ENCODE peak calls at places on chromosome 15, in four cellular contexts. B is Calu3, I is MM.1S, U is bronchial epithelial cell. G is an unnamed sample.

GRCh38 chr15:59200560-59200959 is 6.1 kb upstream of the LDHAL6B start:
- DNase-seq in U (peak), B (no peak), I (no peak), G (no peak)

GRCh38 chr15:31377030-31377429 is 50.4 kb downstream of the KLF13 start:
- DNase-seq in U (no peak), B (no peak), I (no peak), G (no peak)

GRCh38 chr15:88447206-88447605 is 20.0 kb downstream of the MRPL46 start:
- DNase-seq in I (no peak), B (no peak), U (no peak), G (no peak)

GRCh38 chr15:77710171-77710570 is 77.5 kb upstream of the LINGO1 start:
- DNase-seq in B (no peak), U (no peak), I (no peak), G (no peak)

GRCh38 chr15:41675337-41675736 is 15.1 kb downstream of the MGA start:
- DNase-seq in B (no peak), U (no peak), I (no peak), G (no peak)

GRCh38 chr15:39447431-39447830 is 133.4 kb upstream of the THBS1 start:
- DNase-seq in U (no peak), I (no peak), B (no peak), G (no peak)

GRCh38 chr15:40891810-40892448 is 2.3 kb upstream of the VPS18 start:
- DNase-seq in B (peak), I (peak), U (peak), G (no peak)

GRCh38 chr15:87881001-87881400 is 375.5 kb downstream of the NTRK3 start:
- DNase-seq in B (no peak), I (no peak), U (no peak), G (no peak)

GRCh38 chr15:63933522-63933921 is 99.8 kb upstream of the HERC1 start:
- DNase-seq in B (no peak), I (no peak), U (peak), G (no peak)

GRCh38 chr15:92653836-92654524 is 1.6 kb downstream of the FAM174B start:
- DNase-seq in B (no peak), U (no peak), I (peak), G (no peak)

GRCh38 chr15:79168922-79169322 is 78.3 kb upstream of the RASGRF1 start:
- DNase-seq in U (peak), B (peak), I (no peak), G (no peak)

GRCh38 chr15:98799991-98800390 is 151.7 kb downstream of the IGF1R start:
- DNase-seq in I (no peak), B (no peak), U (no peak), G (no peak)

GRCh38 chr15:92391640-92392039 is 2.0 kb upstream of the ST8SIA2 start:
- DNase-seq in I (peak), U (peak), B (peak), G (no peak)

GRCh38 chr15:76058714-76059319 is 968 bp upstream of the TMEM266 start:
- DNase-seq in U (peak), B (peak), I (peak), G (no peak)

GRCh38 chr15:94059188-94059587 is 172.2 kb upstream of the MCTP2 start:
- DNase-seq in U (no peak), I (no peak), B (no peak), G (no peak)

GRCh38 chr15:65556622-65557021 is 26.4 kb downstream of the HACD3 start:
- DNase-seq in U (no peak), B (no peak), I (no peak), G (no peak)

GRCh38 chr15:39887211-39887610 is 32.9 kb downstream of the GPR176 start:
- DNase-seq in B (no peak), U (no peak), I (no peak), G (no peak)

GRCh38 chr15:62474771-62475124 is 309.7 kb upstream of the C2CD4B start:
- DNase-seq in I (no peak), U (no peak), B (no peak), G (no peak)

GRCh38 chr15:97759363-97759762 is 201.1 kb upstream of the ARRDC4 start:
- DNase-seq in U (peak), B (no peak), I (no peak), G (no peak)

GRCh38 chr15:77033729-77034619 is 36.9 kb downstream of the TSPAN3 start:
- DNase-seq in U (no peak), I (no peak), B (no peak), G (no peak)

GRCh38 chr15:25543156-25543555 is 104.3 kb upstream of the UBE3A start:
- DNase-seq in I (no peak), U (peak), B (no peak), G (no peak)

GRCh38 chr15:76976572-76977270 is 18.2 kb upstream of the PSTPIP1 start:
- DNase-seq in I (no peak), U (no peak), B (no peak), G (no peak)

GRCh38 chr15:77036537-77037474 is 34.1 kb downstream of the TSPAN3 start:
- DNase-seq in I (no peak), B (no peak), U (no peak), G (no peak)

GRCh38 chr15:91970142-91970541 is 116.6 kb downstream of the SLCO3A1 start:
- DNase-seq in I (no peak), U (no peak), B (no peak), G (no peak)

GRCh38 chr15:76346666-76347506 is 10.3 kb downstream of the ISL2 start:
- DNase-seq in I (no peak), B (no peak), U (no peak), G (no peak)

GRCh38 chr15:87477759-87478687 is 778.5 kb downstream of the NTRK3 start:
- DNase-seq in I (no peak), B (peak), U (peak), G (no peak)

GRCh38 chr15:88654430-88655102 is 15.8 kb downstream of the ISG20 start:
- DNase-seq in U (no peak), I (no peak), B (no peak), G (no peak)

DNA sequence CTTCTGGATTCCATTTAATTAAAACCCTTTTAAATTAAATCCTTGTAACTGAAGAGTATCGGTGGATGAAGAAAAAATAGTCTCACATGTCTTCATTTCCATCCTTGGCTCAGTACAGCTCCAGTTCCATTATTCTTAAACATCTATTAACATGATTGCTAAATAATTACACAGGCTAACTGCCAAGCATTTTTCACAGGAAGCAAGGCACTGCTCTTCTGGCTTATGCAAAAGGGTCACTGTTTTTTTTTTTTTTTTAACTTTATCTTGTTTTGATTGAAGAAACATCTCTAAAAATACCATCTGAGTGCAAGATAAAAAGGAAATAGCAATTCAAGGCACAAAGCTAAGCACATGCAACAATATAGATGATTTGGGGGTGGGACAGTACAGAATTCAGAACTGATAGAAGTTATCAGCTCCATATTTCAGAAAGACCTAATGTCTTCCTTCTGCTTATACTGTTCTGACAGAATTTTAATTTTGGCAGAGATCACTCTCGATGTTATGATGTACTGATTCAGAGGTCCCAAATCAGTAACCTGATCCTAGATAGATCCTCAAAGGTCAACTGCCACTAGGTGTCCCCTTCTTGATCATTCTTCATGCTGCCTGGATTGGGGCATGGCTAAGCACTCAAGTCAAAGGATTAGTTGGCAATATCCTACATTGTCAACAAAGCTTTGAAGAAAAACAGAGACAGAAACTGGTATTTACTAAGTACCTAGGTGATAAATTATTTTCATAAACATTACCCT is 57.8 kb upstream of the ACTC1 start:
- DNase-seq in B (no peak), I (no peak), U (peak), G (no peak)
- TF ChIP-seq CTCF in B (no peak), I (no peak), U (no peak), G (peak)

GRCh38 chr15:74034206-74034755 is 39.8 kb downstream of the PML start:
- DNase-seq in B (no peak), U (no peak), I (no peak), G (no peak)

GRCh38 chr15:74037171-74038117 is 42.9 kb downstream of the PML start:
- DNase-seq in B (no peak), U (no peak), I (no peak), G (no peak)

GRCh38 chr15:74035121-74035829 is 40.8 kb downstream of the PML start:
- DNase-seq in I (no peak), U (no peak), B (no peak), G (no peak)

GRCh38 chr15:74038707-74039655 is 43.4 kb downstream of the GOLGA6A start:
- DNase-seq in U (peak), B (no peak), I (no peak), G (peak)

DNA sequence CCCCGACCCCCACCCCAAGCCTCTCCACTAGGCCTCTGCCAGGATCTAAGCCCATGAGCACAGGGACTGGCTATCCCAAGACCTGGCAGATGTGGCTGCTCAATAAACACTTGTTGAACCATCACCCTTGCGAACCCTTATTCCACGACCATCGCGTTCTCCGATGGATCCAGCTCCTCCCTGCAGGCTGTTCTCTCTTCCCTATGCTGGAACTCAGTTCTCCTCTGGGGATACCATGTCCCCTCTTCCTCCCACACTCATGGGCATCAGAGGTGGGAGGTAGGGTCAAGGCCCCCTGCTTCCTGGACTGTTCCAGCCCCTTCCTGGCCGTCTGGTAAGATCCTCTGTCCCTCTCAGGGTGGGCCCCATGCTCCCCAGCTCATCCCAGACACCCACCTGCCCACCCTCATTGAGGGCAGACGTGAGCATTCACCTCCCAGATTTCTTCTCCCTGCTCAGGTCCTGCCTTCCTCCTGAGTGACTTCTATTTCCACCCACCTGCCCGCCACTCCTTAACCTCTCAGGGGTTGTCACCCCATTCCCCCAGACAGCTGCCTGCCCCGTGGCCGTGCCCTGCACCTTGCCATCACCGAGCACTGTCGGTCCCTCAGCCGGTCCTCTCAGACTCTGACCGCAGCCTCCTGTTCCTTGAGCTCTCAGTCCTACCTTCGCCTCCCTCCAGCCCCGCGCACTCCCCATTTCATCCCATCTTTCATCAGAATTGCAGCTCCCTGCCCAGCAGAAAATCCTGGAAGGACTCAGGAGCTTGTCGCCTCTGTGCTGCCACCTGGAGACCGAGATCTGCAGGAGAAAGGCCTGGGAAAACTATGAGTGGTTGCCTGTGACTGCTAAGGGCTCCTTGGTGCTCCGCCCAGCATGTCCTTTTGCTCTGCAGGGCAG is 42.0 kb downstream of the PML start:
- DNase-seq in B (peak), U (peak), I (no peak), G (peak)
- TF ChIP-seq CTCF in B (peak), U (peak), I (peak), G (peak)

GRCh38 chr15:99981223-99981647 is 248.0 kb upstream of the LYSMD4 start:
- DNase-seq in U (peak), B (no peak), I (no peak), G (no peak)
- TF ChIP-seq CTCF in U (no peak), B (no peak), I (no peak), G (no peak)

GRCh38 chr15:66744610-66745279 is 42.7 kb downstream of the SMAD6 start:
- DNase-seq in U (no peak), B (no peak), I (no peak), G (no peak)
- TF ChIP-seq CTCF in U (no peak), B (no peak), I (no peak), G (no peak)

GRCh38 chr15:37133619-37134018 is 33.3 kb upstream of the MEIS2 start:
- DNase-seq in U (peak), I (no peak), B (no peak), G (no peak)
- TF ChIP-seq CTCF in U (no peak), I (peak), B (no peak), G (peak)

DNA sequence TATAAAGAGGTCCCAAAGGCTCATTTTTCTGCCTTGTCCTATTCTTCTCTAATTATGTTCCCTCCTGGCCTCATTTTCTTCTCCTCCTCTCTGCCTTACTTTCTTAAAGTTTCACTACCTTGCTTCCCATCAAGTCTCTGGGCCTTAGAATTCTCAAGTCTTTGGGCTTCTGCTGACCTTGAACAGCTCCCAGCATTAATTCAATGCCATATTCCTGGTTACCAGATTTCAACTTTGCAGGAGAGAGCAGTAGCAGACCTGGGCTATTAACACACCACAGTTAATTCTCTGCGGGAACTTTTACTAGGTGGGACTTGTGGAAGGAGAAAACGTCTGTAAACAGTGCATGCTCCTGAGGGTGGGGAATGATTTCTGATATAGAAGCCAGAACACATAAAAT is 214.6 kb downstream of the MEIS2 start:
- DNase-seq in U (no peak), I (no peak), B (no peak), G (no peak)
- TF ChIP-seq CTCF in U (no peak), I (no peak), B (no peak), G (no peak)

DNA sequence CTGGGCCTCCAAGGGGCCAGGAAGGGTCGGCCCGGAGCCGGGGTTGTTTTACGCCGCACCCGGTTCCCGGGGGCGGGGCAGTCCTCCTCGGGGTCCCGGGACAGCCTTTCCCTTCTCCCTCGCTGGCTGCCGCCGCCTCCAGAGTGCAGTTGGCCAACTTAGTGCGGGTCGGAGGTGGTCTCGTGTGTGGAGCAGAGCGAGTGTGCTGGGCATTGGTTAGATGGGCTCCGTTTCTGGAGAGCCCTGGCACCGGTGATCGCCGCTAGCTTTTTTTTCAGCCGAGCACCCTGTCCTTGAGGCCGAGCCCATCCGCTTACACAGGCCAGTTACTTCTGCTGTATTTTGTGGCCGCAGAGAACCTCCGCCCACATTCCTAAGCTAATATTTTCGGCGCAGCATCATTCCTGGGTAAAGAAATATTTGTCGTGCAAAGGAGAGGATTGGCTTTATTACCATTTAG is 583 bp downstream of the KIF23 start:
- DNase-seq in U (peak), B (peak), I (peak), G (no peak)
- TF ChIP-seq CTCF in U (no peak), B (no peak), I (no peak), G (no peak)

GRCh38 chr15:56736881-56737707 is 3.8 kb upstream of the ZNF280D start:
- DNase-seq in I (no peak), U (no peak), B (no peak), G (no peak)

GRCh38 chr15:56739964-56740640 is 6.8 kb upstream of the ZNF280D start:
- DNase-seq in U (no peak), B (no peak), I (no peak), G (no peak)

GRCh38 chr15:56741541-56741940 is 8.2 kb upstream of the ZNF280D start:
- DNase-seq in B (no peak), U (no peak), I (no peak), G (no peak)

GRCh38 chr15:56737791-56738190 is 4.5 kb upstream of the ZNF280D start:
- DNase-seq in B (no peak), U (no peak), I (no peak), G (no peak)

GRCh38 chr15:56739474-56739873 is 6.2 kb upstream of the ZNF280D start:
- DNase-seq in I (no peak), U (no peak), B (no peak), G (no peak)
- TF ChIP-seq CTCF in I (no peak), U (no peak), B (no peak), G (no peak)

DNA sequence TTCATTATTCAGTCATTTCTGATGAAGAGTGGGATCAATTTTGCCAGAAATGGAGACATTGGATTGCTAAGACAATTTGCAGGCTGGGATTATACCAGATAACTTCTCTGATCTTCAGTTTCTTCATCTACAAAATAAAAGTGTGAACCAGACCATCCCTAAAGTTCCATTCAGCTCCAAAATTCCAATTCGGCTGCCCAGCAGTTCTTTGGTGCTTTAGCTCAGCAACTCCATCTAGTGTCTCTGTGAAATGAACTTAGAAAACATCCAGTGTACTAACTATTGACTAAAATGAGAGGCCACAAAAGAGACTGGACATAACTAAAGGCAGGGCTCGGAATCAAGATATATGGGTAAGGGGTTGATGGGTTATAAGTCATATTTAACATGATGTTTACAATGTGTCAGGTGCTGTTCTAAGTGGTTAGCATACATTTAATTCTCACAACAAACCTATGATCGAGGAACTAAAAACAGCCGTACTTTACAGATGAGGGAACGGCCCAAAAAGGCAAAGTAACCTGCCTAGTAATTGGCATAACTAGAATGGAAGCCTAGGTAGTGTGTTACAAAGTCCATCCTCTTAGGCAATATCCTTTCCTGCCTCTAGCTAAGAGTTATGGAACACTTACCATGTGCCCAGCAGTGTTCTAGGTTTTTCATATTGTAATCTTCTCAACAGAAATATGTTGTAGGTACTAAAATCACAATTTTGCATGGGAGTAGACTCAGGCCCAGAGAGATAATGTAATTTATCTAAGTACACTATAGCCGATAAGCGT is 17.0 kb downstream of the THAP10 start:
- DNase-seq in I (no peak), U (peak), B (no peak), G (no peak)
- TF ChIP-seq CTCF in I (peak), U (peak), B (no peak), G (peak)

GRCh38 chr15:29123171-29123570 is 146.5 kb downstream of the NSMCE3 start:
- DNase-seq in B (no peak), I (no peak), U (no peak), G (no peak)
- TF ChIP-seq CTCF in B (no peak), I (no peak), U (no peak), G (no peak)